ENCODE peak calls at places on chromosomes 12 and 14, in five cellular contexts. One of them, this sample, is unnamed.

GRCh38 chr12:82593901-82594396 is 92.8 kb upstream of the TMTC2 start:
- DNase-seq in OCI-LY7: no peak
- DNase-seq in hepatocyte: no peak
- DNase-seq in PC-3: no peak
- DNase-seq in neural progenitor cell: no peak
- DNase-seq in this sample: no peak

GRCh38 chr12:53623986-53624385 is 2.2 kb downstream of the ATF7 start:
- DNase-seq in neural progenitor cell: no peak
- DNase-seq in OCI-LY7: no peak
- DNase-seq in hepatocyte: no peak
- DNase-seq in PC-3: peak
- DNase-seq in this sample: no peak

GRCh38 chr14:103629503-103630121 is 601 bp downstream of the KLC1 start:
- DNase-seq in OCI-LY7: peak
- DNase-seq in hepatocyte: peak
- DNase-seq in PC-3: peak
- DNase-seq in neural progenitor cell: peak
- DNase-seq in this sample: peak

GRCh38 chr14:72516936-72517408 is 376.9 kb downstream of the DPF3 start:
- DNase-seq in PC-3: peak
- DNase-seq in neural progenitor cell: peak
- DNase-seq in hepatocyte: peak
- DNase-seq in OCI-LY7: peak
- DNase-seq in this sample: peak

GRCh38 chr12:25734529-25735180 is 181.6 kb upstream of the LMNTD1 start:
- DNase-seq in hepatocyte: no peak
- DNase-seq in neural progenitor cell: no peak
- DNase-seq in OCI-LY7: peak
- DNase-seq in PC-3: no peak
- DNase-seq in this sample: no peak

GRCh38 chr12:43805149-43805856 is 814 bp downstream of the TWF1 start:
- DNase-seq in neural progenitor cell: peak
- DNase-seq in PC-3: no peak
- DNase-seq in OCI-LY7: peak
- DNase-seq in hepatocyte: no peak
- DNase-seq in this sample: peak

GRCh38 chr12:53867216-53868012 is 71.2 kb upstream of the HOXC13 start:
- DNase-seq in neural progenitor cell: peak
- DNase-seq in OCI-LY7: no peak
- DNase-seq in hepatocyte: peak
- DNase-seq in PC-3: peak
- DNase-seq in this sample: no peak

GRCh38 chr12:47799357-47799955 is 20.2 kb downstream of the HDAC7 start:
- DNase-seq in neural progenitor cell: peak
- DNase-seq in OCI-LY7: no peak
- DNase-seq in PC-3: no peak
- DNase-seq in hepatocyte: no peak
- DNase-seq in this sample: no peak

GRCh38 chr12:94867066-94867855 is 136.2 kb downstream of the NDUFA12 start:
- DNase-seq in OCI-LY7: no peak
- DNase-seq in neural progenitor cell: no peak
- DNase-seq in hepatocyte: no peak
- DNase-seq in PC-3: no peak
- DNase-seq in this sample: no peak

GRCh38 chr12:116381744-116382455 is 104.4 kb upstream of the MED13L start:
- DNase-seq in PC-3: peak
- DNase-seq in neural progenitor cell: peak
- DNase-seq in OCI-LY7: no peak
- DNase-seq in hepatocyte: peak
- DNase-seq in this sample: no peak

GRCh38 chr12:6407206-6407954 is 23.4 kb downstream of the LTBR start:
- DNase-seq in PC-3: no peak
- DNase-seq in hepatocyte: no peak
- DNase-seq in neural progenitor cell: no peak
- DNase-seq in OCI-LY7: no peak
- DNase-seq in this sample: no peak

GRCh38 chr14:105475916-105476845 is 1.6 kb downstream of the CRIP2 start:
- DNase-seq in neural progenitor cell: peak
- DNase-seq in PC-3: peak
- DNase-seq in hepatocyte: no peak
- DNase-seq in OCI-LY7: no peak
- DNase-seq in this sample: no peak

GRCh38 chr12:52395761-52396434 is 10.2 kb downstream of the KRT82 start:
- DNase-seq in neural progenitor cell: peak
- DNase-seq in PC-3: peak
- DNase-seq in hepatocyte: peak
- DNase-seq in OCI-LY7: peak
- DNase-seq in this sample: peak

GRCh38 chr14:85475113-85475512 is 54.8 kb upstream of the FLRT2 start:
- DNase-seq in hepatocyte: no peak
- DNase-seq in neural progenitor cell: no peak
- DNase-seq in OCI-LY7: no peak
- DNase-seq in PC-3: no peak
- DNase-seq in this sample: no peak

GRCh38 chr12:5505751-5506150 is 73.8 kb downstream of the NTF3 start:
- DNase-seq in PC-3: no peak
- DNase-seq in OCI-LY7: no peak
- DNase-seq in hepatocyte: no peak
- DNase-seq in neural progenitor cell: no peak
- DNase-seq in this sample: no peak

GRCh38 chr12:90174198-90174510 is 465.5 kb upstream of the ATP2B1 start:
- DNase-seq in PC-3: peak
- DNase-seq in neural progenitor cell: no peak
- DNase-seq in hepatocyte: no peak
- DNase-seq in OCI-LY7: no peak
- DNase-seq in this sample: no peak

GRCh38 chr12:121334513-121335343 is 17.5 kb downstream of the ANAPC5 start:
- DNase-seq in PC-3: peak
- DNase-seq in neural progenitor cell: peak
- DNase-seq in hepatocyte: peak
- DNase-seq in OCI-LY7: peak
- DNase-seq in this sample: peak

GRCh38 chr14:23512156-23512555 is 39.4 kb downstream of the ZFHX2 start:
- DNase-seq in hepatocyte: no peak
- DNase-seq in OCI-LY7: peak
- DNase-seq in PC-3: no peak
- DNase-seq in neural progenitor cell: no peak
- DNase-seq in this sample: no peak

GRCh38 chr14:49984419-49984818 is 91.5 kb downstream of the ARF6 start:
- DNase-seq in OCI-LY7: no peak
- DNase-seq in neural progenitor cell: no peak
- DNase-seq in hepatocyte: no peak
- DNase-seq in PC-3: no peak
- DNase-seq in this sample: no peak

GRCh38 chr14:49986344-49987014 is 93.6 kb downstream of the ARF6 start:
- DNase-seq in neural progenitor cell: no peak
- DNase-seq in PC-3: no peak
- DNase-seq in OCI-LY7: no peak
- DNase-seq in hepatocyte: no peak
- DNase-seq in this sample: no peak

GRCh38 chr14:49982082-49982481 is 89.2 kb downstream of the ARF6 start:
- DNase-seq in neural progenitor cell: no peak
- DNase-seq in hepatocyte: no peak
- DNase-seq in OCI-LY7: no peak
- DNase-seq in PC-3: no peak
- DNase-seq in this sample: no peak

GRCh38 chr14:49980027-49980426 is 87.1 kb downstream of the ARF6 start:
- DNase-seq in hepatocyte: no peak
- DNase-seq in neural progenitor cell: no peak
- DNase-seq in OCI-LY7: no peak
- DNase-seq in PC-3: no peak
- DNase-seq in this sample: no peak

DNA sequence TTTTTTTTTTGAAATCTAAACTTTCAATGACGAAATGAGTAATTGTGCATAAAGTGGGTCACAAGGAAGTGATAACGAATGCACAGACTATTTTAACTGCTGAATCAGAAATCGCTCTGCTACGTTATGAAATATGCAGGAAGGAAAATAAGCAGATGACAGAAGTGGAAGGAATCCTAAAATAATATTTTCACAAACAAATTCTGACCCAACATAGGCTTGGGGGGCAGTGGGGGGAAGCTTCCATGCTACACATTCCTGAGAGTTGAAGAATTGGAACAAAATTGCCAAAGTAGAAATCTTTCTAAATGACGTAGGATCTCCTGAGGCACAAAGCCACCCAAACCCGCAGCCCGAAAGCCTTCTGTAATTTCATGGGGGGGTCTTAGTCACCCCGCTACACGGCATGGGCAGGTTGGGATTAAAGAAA is 89.7 kb downstream of the ARF6 start:
- DNase-seq in OCI-LY7: no peak
- DNase-seq in PC-3: no peak
- DNase-seq in hepatocyte: no peak
- DNase-seq in neural progenitor cell: no peak
- DNase-seq in this sample: no peak
- TF ChIP-seq EZH2phosphoT487 in OCI-LY7: no peak
- TF ChIP-seq EZH2phosphoT487 in PC-3: no peak
- TF ChIP-seq EZH2phosphoT487 in hepatocyte: no peak
- TF ChIP-seq EZH2phosphoT487 in neural progenitor cell: no peak
- TF ChIP-seq EZH2phosphoT487 in this sample: no peak

DNA sequence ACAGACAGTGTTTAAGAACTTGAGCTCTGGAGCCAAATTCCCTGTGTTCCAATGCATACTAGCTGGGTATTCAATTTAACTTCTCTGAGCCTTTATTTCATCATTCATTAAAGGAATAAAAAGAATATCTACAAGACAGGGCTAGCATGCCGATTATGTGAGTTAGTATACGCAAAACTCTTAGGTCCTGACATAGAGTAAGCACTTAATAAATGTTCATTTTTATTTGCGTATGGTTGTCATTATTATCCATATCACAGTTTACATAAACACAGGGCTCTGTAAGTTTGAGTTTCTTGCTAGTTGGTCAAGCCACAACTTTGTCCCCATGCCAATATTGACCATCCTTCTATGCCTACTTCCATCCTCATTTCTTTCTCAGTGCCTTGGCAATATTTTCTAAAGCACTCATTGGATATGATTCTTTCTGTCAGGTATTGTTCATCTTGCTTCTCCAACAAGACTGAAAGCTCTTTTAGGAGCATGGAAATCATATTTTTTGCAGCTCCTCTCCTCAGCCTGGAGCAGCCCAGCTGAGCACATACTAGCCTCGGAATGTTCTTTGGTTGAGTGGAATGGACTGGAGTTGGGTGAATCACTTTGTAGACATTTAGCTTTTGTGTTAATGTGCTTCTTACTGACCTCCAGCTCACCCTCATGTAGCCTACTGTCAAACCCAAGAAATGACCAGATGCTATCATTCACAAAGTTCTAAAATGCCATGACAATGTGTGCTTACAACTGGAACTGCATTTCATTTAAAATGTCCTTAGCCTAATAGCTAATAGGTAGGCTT is 161.3 kb downstream of the NUAK1 start:
- DNase-seq in neural progenitor cell: no peak
- DNase-seq in hepatocyte: no peak
- DNase-seq in OCI-LY7: no peak
- DNase-seq in PC-3: no peak
- DNase-seq in this sample: no peak
- TF ChIP-seq EZH2phosphoT487 in neural progenitor cell: no peak
- TF ChIP-seq EZH2phosphoT487 in hepatocyte: no peak
- TF ChIP-seq EZH2phosphoT487 in OCI-LY7: no peak
- TF ChIP-seq EZH2phosphoT487 in PC-3: no peak
- TF ChIP-seq EZH2phosphoT487 in this sample: no peak

GRCh38 chr14:69611264-69612013 is at the start of gene SUSD6:
- DNase-seq in OCI-LY7: peak
- DNase-seq in hepatocyte: peak
- DNase-seq in neural progenitor cell: peak
- DNase-seq in PC-3: peak
- DNase-seq in this sample: peak
- TF ChIP-seq EZH2phosphoT487 in OCI-LY7: no peak
- TF ChIP-seq EZH2phosphoT487 in hepatocyte: no peak
- TF ChIP-seq EZH2phosphoT487 in neural progenitor cell: no peak
- TF ChIP-seq EZH2phosphoT487 in PC-3: no peak
- TF ChIP-seq EZH2phosphoT487 in this sample: no peak

GRCh38 chr12:125892276-125892675 is 827.0 kb downstream of the AACS start:
- DNase-seq in neural progenitor cell: no peak
- DNase-seq in PC-3: peak
- DNase-seq in hepatocyte: no peak
- DNase-seq in OCI-LY7: no peak
- DNase-seq in this sample: no peak
- TF ChIP-seq EZH2phosphoT487 in neural progenitor cell: no peak
- TF ChIP-seq EZH2phosphoT487 in PC-3: no peak
- TF ChIP-seq EZH2phosphoT487 in hepatocyte: no peak
- TF ChIP-seq EZH2phosphoT487 in OCI-LY7: no peak
- TF ChIP-seq EZH2phosphoT487 in this sample: no peak

GRCh38 chr12:24600559-24600958 is 348.3 kb downstream of the BCAT1 start:
- DNase-seq in PC-3: no peak
- DNase-seq in neural progenitor cell: no peak
- DNase-seq in hepatocyte: no peak
- DNase-seq in OCI-LY7: no peak
- DNase-seq in this sample: no peak

GRCh38 chr12:24603371-24603770 is 345.5 kb downstream of the BCAT1 start:
- DNase-seq in OCI-LY7: no peak
- DNase-seq in hepatocyte: no peak
- DNase-seq in PC-3: no peak
- DNase-seq in neural progenitor cell: no peak
- DNase-seq in this sample: no peak

GRCh38 chr12:24599737-24600136 is 349.2 kb downstream of the BCAT1 start:
- DNase-seq in OCI-LY7: peak
- DNase-seq in hepatocyte: no peak
- DNase-seq in PC-3: no peak
- DNase-seq in neural progenitor cell: no peak
- DNase-seq in this sample: no peak

GRCh38 chr12:24596768-24597388 is 352.0 kb downstream of the BCAT1 start:
- DNase-seq in OCI-LY7: peak
- DNase-seq in hepatocyte: peak
- DNase-seq in PC-3: peak
- DNase-seq in neural progenitor cell: peak
- DNase-seq in this sample: peak

DNA sequence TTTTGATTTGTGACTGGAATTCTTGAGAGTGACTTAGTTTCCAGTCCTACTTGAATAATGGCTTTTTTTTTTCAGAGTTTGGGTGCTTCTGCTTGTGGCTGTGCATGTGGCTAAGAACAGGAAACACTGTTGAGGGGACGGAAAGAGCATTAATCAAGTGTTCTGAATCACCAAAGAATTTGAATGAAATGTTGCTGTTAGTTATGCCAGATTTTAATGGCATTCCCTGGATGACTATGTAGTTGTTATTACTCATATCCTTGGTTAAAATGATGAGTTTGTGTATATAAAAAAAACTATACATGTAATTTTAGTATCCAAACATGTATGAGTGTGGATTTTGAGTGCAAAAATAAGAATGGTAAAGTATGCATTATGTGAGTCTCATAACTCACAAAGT is 347.9 kb downstream of the BCAT1 start:
- DNase-seq in neural progenitor cell: no peak
- DNase-seq in PC-3: peak
- DNase-seq in OCI-LY7: peak
- DNase-seq in hepatocyte: no peak
- DNase-seq in this sample: no peak
- TF ChIP-seq EZH2phosphoT487 in neural progenitor cell: no peak
- TF ChIP-seq EZH2phosphoT487 in PC-3: no peak
- TF ChIP-seq EZH2phosphoT487 in OCI-LY7: no peak
- TF ChIP-seq EZH2phosphoT487 in hepatocyte: no peak
- TF ChIP-seq EZH2phosphoT487 in this sample: no peak

This sample was measured in MM.1S.